ENCODE peak calls at places on chromosome 22, in six cellular contexts. U, Q, Z, H, J and D are unnamed samples.
A peak's percentile ranks its signal among the peaks of the same experiment; 100 is the strongest.

GRCh38 chr22:37473437-37473946 is 12.7 kb downstream of the MFNG start:
- DNase-seq in U (no peak), Q (no peak), Z (no peak), H (no peak), J (no peak), D (no peak)

GRCh38 chr22:38180841-38181452 is 683 bp downstream of the PLA2G6 start:
- DNase-seq in U (no peak), Q (no peak), Z (peak; percentile 86), H (peak; percentile 82), J (peak; percentile 61), D (peak; percentile 82)

GRCh38 chr22:39746600-39747262 is 146.8 kb downstream of the ENTHD1 start:
- DNase-seq in U (no peak), Q (no peak), Z (no peak), H (no peak), J (no peak), D (no peak)

GRCh38 chr22:36419912-36420882 is 32.4 kb upstream of the MYH9 start:
- DNase-seq in U (no peak), Q (no peak), Z (no peak), H (no peak), J (no peak), D (no peak)

GRCh38 chr22:40056163-40056958 is 61.6 kb downstream of the FAM83F start:
- DNase-seq in U (no peak), Q (no peak), Z (no peak), H (no peak), J (no peak), D (no peak)

GRCh38 chr22:37314315-37315046 is 32.2 kb downstream of the CYTH4 start:
- DNase-seq in U (no peak), Q (no peak), Z (no peak), H (no peak), J (peak; percentile 19), D (no peak)

GRCh38 chr22:45521178-45521577 is 18.5 kb downstream of the FBLN1 start:
- DNase-seq in U (no peak), Q (no peak), Z (no peak), H (no peak), J (no peak), D (no peak)

GRCh38 chr22:23384899-23385298 is 195.2 kb downstream of the IGLL1 start:
- DNase-seq in U (no peak), Q (no peak), Z (peak; percentile 27), H (peak; percentile 41), J (no peak), D (peak; percentile 59)

GRCh38 chr22:29209624-29209929 is 3.9 kb downstream of the EMID1 start:
- DNase-seq in U (no peak), Q (no peak), Z (no peak), H (no peak), J (no peak), D (no peak)

GRCh38 chr22:36454916-36455570 is 26.4 kb downstream of the TXN2 start:
- DNase-seq in U (peak; percentile 69), Q (peak; percentile 59), Z (peak; percentile 93), H (peak; percentile 96), J (peak; percentile 93), D (peak; percentile 96)

GRCh38 chr22:23750744-23751440 is at the start of gene ZNF70:
- DNase-seq in U (peak; percentile 80), Q (peak; percentile 29), Z (peak; percentile 91), H (peak; percentile 92), J (peak; percentile 88), D (peak; percentile 93)

GRCh38 chr22:16961477-16962186 is 46.4 kb downstream of the GAB4 start:
- DNase-seq in U (no peak), Q (no peak), Z (no peak), H (no peak), J (no peak), D (no peak)

GRCh38 chr22:26548984-26549383 is 36.7 kb upstream of the TFIP11 start:
- DNase-seq in U (peak; percentile 49), Q (no peak), Z (no peak), H (no peak), J (no peak), D (no peak)

GRCh38 chr22:26548303-26548702 is 36.0 kb upstream of the TFIP11 start:
- DNase-seq in U (no peak), Q (no peak), Z (no peak), H (no peak), J (no peak), D (no peak)

GRCh38 chr22:26550498-26551033 is 38.3 kb upstream of the TFIP11 start:
- DNase-seq in U (no peak), Q (no peak), Z (peak; percentile 78), H (peak; percentile 76), J (no peak), D (peak; percentile 52)

GRCh38 chr22:26551568-26551967 is 38.4 kb downstream of the TPST2 start:
- DNase-seq in U (no peak), Q (no peak), Z (no peak), H (no peak), J (no peak), D (no peak)

DNA sequence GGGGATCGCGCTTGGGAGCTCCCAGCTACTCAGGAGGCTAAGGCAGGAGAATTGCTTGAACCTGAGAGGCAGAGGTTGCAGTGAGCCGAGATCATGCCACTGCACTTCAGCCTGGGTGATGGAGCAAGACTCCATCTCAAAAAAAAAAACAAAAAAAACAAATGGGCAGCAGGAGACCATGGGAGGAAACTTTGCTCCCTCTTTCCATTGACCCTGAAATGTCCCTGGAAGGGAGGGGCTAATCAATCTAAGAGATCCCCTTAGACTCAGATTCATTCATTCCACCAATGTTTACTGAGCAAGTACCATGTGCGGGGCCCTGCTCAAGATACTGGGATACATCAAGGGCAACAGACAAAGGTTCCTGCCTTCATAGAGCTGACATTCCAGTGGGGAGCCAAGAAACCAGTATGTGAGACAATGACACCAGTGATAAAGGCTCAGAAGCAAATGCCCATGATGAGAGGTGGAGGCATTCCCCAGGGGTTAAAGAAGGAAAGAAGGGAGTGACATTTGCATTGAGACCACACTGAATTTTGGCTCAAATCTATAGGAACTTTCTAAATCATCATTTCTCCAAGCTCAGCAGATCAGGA is 37.7 kb upstream of the TFIP11 start:
- DNase-seq in U (no peak), Q (no peak), Z (no peak), H (no peak), J (no peak), D (no peak)
- H3K27ac ChIP-seq in U (peak overlapping the region; percentile 86), Q (no peak overlapping the region), Z (peak overlapping the region; percentile 78), H (no peak overlapping the region), J (no peak overlapping the region), D (peak overlapping the region; percentile 73)

GRCh38 chr22:26615830-26616435 is 1.9 kb downstream of the CRYBB1 start:
- DNase-seq in U (no peak), Q (no peak), Z (no peak), H (no peak), J (no peak), D (no peak)

GRCh38 chr22:26615149-26615548 is 2.7 kb downstream of the CRYBB1 start:
- DNase-seq in U (no peak), Q (no peak), Z (no peak), H (no peak), J (no peak), D (no peak)

GRCh38 chr22:26610072-26610958 is 7.5 kb downstream of the CRYBB1 start:
- DNase-seq in U (peak; percentile 43), Q (no peak), Z (no peak), H (peak; percentile 82), J (peak; percentile 22), D (peak; percentile 68)

GRCh38 chr22:26610983-26611382 is 6.8 kb downstream of the CRYBB1 start:
- DNase-seq in U (no peak), Q (no peak), Z (no peak), H (no peak), J (no peak), D (no peak)

DNA sequence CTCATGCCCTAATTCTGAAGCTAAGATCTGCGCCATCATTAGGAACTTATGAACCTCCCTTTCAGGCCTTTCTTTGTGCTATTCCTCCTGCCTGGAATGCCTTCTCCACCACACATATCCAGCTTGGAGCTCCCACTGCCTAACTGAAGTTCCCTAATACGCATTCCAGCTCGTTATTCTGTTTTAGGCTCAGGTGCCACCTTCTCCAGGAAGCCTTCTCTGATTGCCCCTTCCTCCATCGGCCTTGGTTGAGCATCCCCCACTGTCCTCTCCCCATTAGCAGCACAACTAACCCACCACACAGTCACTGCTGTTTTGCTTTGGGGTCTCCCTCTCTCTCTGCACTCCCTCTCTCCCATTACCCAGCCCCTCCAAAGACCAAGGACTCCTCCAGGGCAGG is 5.2 kb downstream of the CRYBB1 start:
- DNase-seq in U (no peak), Q (no peak), Z (no peak), H (no peak), J (no peak), D (no peak)
- H3K27ac ChIP-seq in U (no peak overlapping the region), Q (no peak overlapping the region), Z (no peak overlapping the region), H (no peak overlapping the region), J (no peak overlapping the region), D (no peak overlapping the region)

GRCh38 chr22:19962909-19963806 is 21.5 kb upstream of the TXNRD2 start:
- DNase-seq in U (peak; percentile 90), Q (no peak), Z (peak; percentile 87), H (peak; percentile 50), J (no peak), D (no peak)

GRCh38 chr22:19963863-19964642 is 22.4 kb upstream of the TXNRD2 start:
- DNase-seq in U (no peak), Q (no peak), Z (no peak), H (no peak), J (no peak), D (no peak)

GRCh38 chr22:19961201-19961580 is 19.6 kb upstream of the TXNRD2 start:
- DNase-seq in U (no peak), Q (no peak), Z (no peak), H (peak; percentile 51), J (no peak), D (no peak)

GRCh38 chr22:19961868-19962245 is 20.2 kb upstream of the TXNRD2 start:
- DNase-seq in U (no peak), Q (no peak), Z (no peak), H (peak; percentile 42), J (no peak), D (no peak)

GRCh38 chr22:19962246-19962908 is 20.8 kb upstream of the TXNRD2 start:
- DNase-seq in U (peak; percentile 71), Q (no peak), Z (peak; percentile 72), H (peak; percentile 83), J (peak; percentile 32), D (peak; percentile 85)
- H3K27ac ChIP-seq in U (peak overlapping the region; percentile 78), Q (peak overlapping the region; percentile 74), Z (peak overlapping the region; percentile 68), H (no peak overlapping the region), J (no peak overlapping the region), D (no peak overlapping the region)

GRCh38 chr22:44225812-44226211 is 45.1 kb downstream of the PARVG start:
- DNase-seq in U (no peak), Q (no peak), Z (no peak), H (no peak), J (no peak), D (no peak)

GRCh38 chr22:44225091-44225689 is 44.5 kb downstream of the PARVG start:
- DNase-seq in U (no peak), Q (no peak), Z (no peak), H (no peak), J (no peak), D (no peak)

GRCh38 chr22:44221710-44222475 is 41.2 kb downstream of the PARVG start:
- DNase-seq in U (no peak), Q (no peak), Z (no peak), H (no peak), J (no peak), D (no peak)

GRCh38 chr22:44220727-44221680 is 40.3 kb downstream of the PARVG start:
- DNase-seq in U (no peak), Q (no peak), Z (no peak), H (no peak), J (no peak), D (no peak)

DNA sequence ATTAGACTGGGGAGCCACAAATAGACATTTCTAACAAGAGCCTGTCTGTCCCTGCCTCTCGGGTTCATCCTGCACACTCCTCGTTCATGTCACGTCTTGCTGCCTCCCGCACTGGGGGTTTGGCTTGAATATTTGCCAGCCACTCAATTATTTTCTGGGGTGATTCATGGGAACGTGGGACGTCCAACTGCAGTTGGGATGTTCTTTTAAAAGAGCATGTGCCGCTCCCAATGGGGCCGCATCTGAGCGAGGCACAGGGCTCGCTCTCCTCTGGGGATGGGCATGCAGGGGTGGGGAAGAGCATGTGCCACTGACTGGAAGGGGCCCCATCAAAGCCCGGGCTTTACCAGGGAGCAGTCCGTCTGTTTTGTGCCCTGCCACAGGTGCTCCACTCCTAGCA is 43.4 kb downstream of the PARVG start:
- DNase-seq in U (peak; percentile 65), Q (no peak), Z (no peak), H (no peak), J (no peak), D (no peak)
- H3K27ac ChIP-seq in U (peak overlapping the region; percentile 45), Q (no peak overlapping the region), Z (no peak overlapping the region), H (no peak overlapping the region), J (no peak overlapping the region), D (no peak overlapping the region)